ENCODE peak calls at places on chromosomes 12 and 14, in ten cellular contexts. T is EH; A is activated CD8-positive, alpha-beta memory T cell treated with anti-CD3 and anti-CD28 coated beads for 4 hours; R is GM20000; H is mesothelial cell of epicardium; B is amniotic epithelial cell; Y is pancreas; G is activated T-helper 1 cell treated with anti-CD3 and anti-CD28 coated beads, Interleukin-12 subunit alpha, Interleukin-12 subunit beta, Interleukin-2, Interleukin-4 antibody, amounts not matched to agents 30 ng/mL and 10 ng/mL and 1 ng/mL, durations not matched to agents 14 hours and 24 hours and 36 hours; Z is GM12891; M is ascending aorta. K is an unnamed sample.

GRCh38 chr12:12734054-12734453 is 16.9 kb downstream of the CDKN1B start:
- DNase-seq in T (peak), A (no peak), R (no peak), H (no peak), B (no peak), Y (no peak), G (no peak), Z (no peak), M (no peak), K (no peak)

GRCh38 chr12:85280984-85281946 is 1.2 kb downstream of the ALX1 start:
- DNase-seq in T (peak), A (no peak), R (no peak), H (no peak), B (peak), Y (no peak), G (no peak), Z (no peak), M (no peak), K (no peak)

GRCh38 chr14:102929349-102930137 is 7.1 kb downstream of the AMN start:
- DNase-seq in T (no peak), A (no peak), R (no peak), H (no peak), B (no peak), Y (peak), G (no peak), Z (no peak), M (no peak), K (no peak)

GRCh38 chr14:58584383-58584782 is 53.4 kb upstream of the DACT1 start:
- DNase-seq in T (peak), A (no peak), R (no peak), H (no peak), B (peak), Y (no peak), G (no peak), Z (no peak), M (no peak), K (no peak)

GRCh38 chr12:92702754-92703679 is at the start of gene PLEKHG7:
- DNase-seq in T (no peak), A (no peak), R (peak), H (no peak), B (no peak), Y (no peak), G (no peak), Z (peak), M (no peak), K (no peak)

GRCh38 chr14:25411933-25412757 is 362.2 kb upstream of the STXBP6 start:
- DNase-seq in T (no peak), A (no peak), R (no peak), H (no peak), B (peak), Y (no peak), G (no peak), Z (no peak), M (no peak), K (no peak)

GRCh38 chr14:70332015-70332414 is 27.5 kb downstream of the COX16 start:
- DNase-seq in T (no peak), A (no peak), R (no peak), H (no peak), B (no peak), Y (no peak), G (no peak), Z (no peak), M (no peak), K (no peak)

GRCh38 chr12:6161124-6161882 is 36.8 kb upstream of the VWF start:
- DNase-seq in T (peak), A (no peak), R (no peak), H (no peak), B (peak), Y (no peak), G (no peak), Z (no peak), M (no peak), K (no peak)

GRCh38 chr14:88333036-88333435 is 10.0 kb upstream of the KCNK10 start:
- DNase-seq in T (no peak), A (no peak), R (no peak), H (no peak), B (no peak), Y (no peak), G (no peak), Z (no peak), M (no peak), K (no peak)

GRCh38 chr12:66405395-66405794 is 103.1 kb downstream of the HELB start:
- DNase-seq in T (peak), A (no peak), R (no peak), H (no peak), B (peak), Y (no peak), G (no peak), Z (no peak), M (no peak), K (no peak)

GRCh38 chr12:64621257-64621942 is 11.1 kb downstream of the RASSF3 start:
- DNase-seq in T (peak), A (no peak), R (peak), H (no peak), B (peak), Y (no peak), G (no peak), Z (no peak), M (peak), K (no peak)

GRCh38 chr14:32430326-32430725 is 101.2 kb downstream of the AKAP6 start:
- DNase-seq in T (peak), A (no peak), R (no peak), H (no peak), B (peak), Y (no peak), G (no peak), Z (no peak), M (no peak), K (no peak)

GRCh38 chr12:117797202-117797601 is 171.6 kb downstream of the KSR2 start:
- DNase-seq in T (no peak), A (no peak), R (no peak), H (no peak), B (no peak), Y (no peak), G (no peak), Z (no peak), M (no peak), K (no peak)

K was measured in suprapubic skin.